ENCODE peak calls at places on chromosomes 2 and 18, in eight cellular contexts. A, J, Q, U, H, W, B and I are unnamed samples.

GRCh38 chr2:236636261-236636660 is 66.6 kb downstream of the ACKR3 start:
- DNase-seq in Q (no peak), U (no peak), J (no peak), A (no peak), B (no peak), W (no peak), H (no peak), I (no peak)

GRCh38 chr2:126244937-126245336 is 411.0 kb upstream of the GYPC start:
- DNase-seq in U (peak), A (peak), Q (no peak), J (peak), B (peak), W (peak), H (no peak), I (peak)

GRCh38 chr18:38790303-38790702 is 1224.7 kb upstream of the CELF4 start:
- DNase-seq in U (peak), A (peak), H (no peak), B (no peak), Q (no peak), J (no peak), W (peak), I (no peak)

GRCh38 chr2:196660264-196660663 is 20.7 kb downstream of the CCDC150 start:
- DNase-seq in B (no peak), A (no peak), W (no peak), Q (peak), U (no peak), J (no peak), H (no peak), I (no peak)

GRCh38 chr18:75052475-75052874 is 156.5 kb downstream of the PTGR3 start:
- DNase-seq in A (no peak), B (no peak), H (no peak), W (no peak), J (no peak), U (no peak), Q (no peak), I (peak)

GRCh38 chr2:102505290-102505689 is 32.3 kb downstream of the SLC9A4 start:
- DNase-seq in U (no peak), B (no peak), W (no peak), A (no peak), J (no peak), H (no peak), Q (no peak), I (peak)

GRCh38 chr2:206873426-206873825 is 65.9 kb upstream of the CPO start:
- DNase-seq in A (peak), B (no peak), J (no peak), Q (no peak), W (no peak), H (no peak), U (no peak), I (no peak)

GRCh38 chr2:239791727-239792648 is 233.2 kb downstream of the NDUFA10 start:
- DNase-seq in Q (no peak), U (no peak), B (no peak), A (no peak), W (no peak), H (no peak), J (no peak), I (no peak)

GRCh38 chr2:193154076-193154475 is 959.3 kb upstream of the TMEFF2 start:
- DNase-seq in H (no peak), B (no peak), A (no peak), U (no peak), J (no peak), Q (no peak), W (no peak), I (no peak)

GRCh38 chr2:70426341-70426740 is 124.5 kb upstream of the FAM136A start:
- DNase-seq in U (no peak), Q (no peak), B (no peak), H (no peak), A (no peak), J (no peak), W (no peak), I (no peak)

GRCh38 chr18:3451166-3451988 is 1.4 kb downstream of the TGIF1 start:
- DNase-seq in W (peak), H (peak), U (peak), Q (peak), A (peak), B (peak), J (peak), I (peak)

GRCh38 chr2:69956580-69956979 is 4.9 kb downstream of the ASPRV1 start:
- DNase-seq in A (no peak), B (no peak), Q (no peak), H (no peak), U (no peak), J (no peak), W (no peak), I (no peak)

GRCh38 chr2:240601831-240602160 is 15.3 kb downstream of the CAPN10 start:
- DNase-seq in B (no peak), J (no peak), U (no peak), A (no peak), H (no peak), W (no peak), Q (no peak), I (no peak)

GRCh38 chr2:47002480-47003381 is 87.1 kb upstream of the MCFD2 start:
- DNase-seq in B (peak), U (peak), W (no peak), Q (peak), A (no peak), J (no peak), H (no peak), I (no peak)

GRCh38 chr2:20224191-20224715 is 677 bp downstream of the SDC1 start:
- DNase-seq in U (peak), B (peak), A (no peak), H (no peak), J (no peak), W (no peak), Q (no peak), I (no peak)

GRCh38 chr2:238562446-238562845 is 135.7 kb downstream of the ASB1 start:
- DNase-seq in U (no peak), J (no peak), W (no peak), Q (no peak), A (no peak), H (no peak), B (no peak), I (no peak)

GRCh38 chr18:80154293-80154692 is 45.2 kb downstream of the ADNP2 start:
- DNase-seq in J (peak), W (no peak), A (peak), Q (no peak), B (no peak), H (no peak), U (peak), I (no peak)

GRCh38 chr2:122421777-122422176 is 666.3 kb downstream of the TSN start:
- DNase-seq in A (no peak), Q (no peak), J (no peak), W (no peak), U (no peak), H (no peak), B (no peak), I (no peak)